ENCODE peak calls at places on chromosomes 3 and 15, in four cellular contexts. J, F, A and T are unnamed samples. For H3K36me3, the result is how much of the 10 kb centered on the place peaks cover.

GRCh38 chr15:77966540-77967290 is 110.8 kb downstream of the TBC1D2B start:
- DNase-seq in J (no peak), F (peak), A (peak), T (no peak)

GRCh38 chr15:85016275-85016674 is 34.6 kb downstream of the PDE8A start:
- DNase-seq in J (no peak), F (no peak), A (no peak), T (no peak)

GRCh38 chr3:186277268-186277909 is 84.6 kb downstream of the DGKG start:
- DNase-seq in J (no peak), F (peak), A (no peak), T (no peak)

GRCh38 chr3:30401971-30402370 is 204.4 kb upstream of the TGFBR2 start:
- DNase-seq in J (no peak), F (no peak), A (no peak), T (no peak)

GRCh38 chr15:88741671-88742070 is 61.6 kb upstream of the ACAN start:
- DNase-seq in J (no peak), F (no peak), A (no peak), T (no peak)

GRCh38 chr3:137970914-137971831 is 38.8 kb upstream of the CLDN18 start:
- DNase-seq in J (peak), F (peak), A (peak), T (no peak)

GRCh38 chr3:82011336-82011735 is 249.9 kb upstream of the GBE1 start:
- DNase-seq in J (no peak), F (no peak), A (no peak), T (no peak)

GRCh38 chr3:123735456-123735855 is 148.7 kb downstream of the MYLK start:
- DNase-seq in J (no peak), F (no peak), A (no peak), T (no peak)

GRCh38 chr3:46010519-46011113 is 15.0 kb upstream of the FYCO1 start:
- DNase-seq in J (no peak), F (no peak), A (no peak), T (no peak)

GRCh38 chr3:122199552-122199951 is 16.1 kb downstream of the CASR start:
- DNase-seq in J (no peak), F (no peak), A (no peak), T (no peak)

GRCh38 chr3:27423463-27423862 is 54.3 kb upstream of the NEK10 start:
- DNase-seq in J (no peak), F (no peak), A (no peak), T (no peak)

GRCh38 chr3:160540546-160540945 is 24.8 kb downstream of the KPNA4 start:
- DNase-seq in J (no peak), F (no peak), A (no peak), T (no peak)

GRCh38 chr3:17915341-17915740 is 172.9 kb upstream of the TBC1D5 start:
- DNase-seq in J (no peak), F (no peak), A (no peak), T (no peak)

GRCh38 chr3:136343873-136344281 is 93.7 kb downstream of the PCCB start:
- DNase-seq in J (peak), F (peak), A (peak), T (no peak)

GRCh38 chr3:182755308-182756106 is 37.8 kb upstream of the ATP11B start:
- DNase-seq in J (no peak), F (peak), A (no peak), T (no peak)

GRCh38 chr3:111667621-111668239 is 72.6 kb upstream of the ZBED2 start:
- DNase-seq in J (no peak), F (peak), A (no peak), T (no peak)

GRCh38 chr3:112813723-112814171 is 32.9 kb downstream of the CD200R1L start:
- DNase-seq in J (no peak), F (peak), A (no peak), T (no peak)

GRCh38 chr15:79035111-79035601 is 55.4 kb downstream of the RASGRF1 start:
- DNase-seq in J (no peak), F (no peak), A (no peak), T (no peak)

GRCh38 chr3:31361391-31362273 is 171.1 kb upstream of the STT3B start:
- DNase-seq in J (no peak), F (no peak), A (no peak), T (no peak)

GRCh38 chr3:72368331-72368975 is 479.8 kb downstream of the SHQ1 start:
- DNase-seq in J (no peak), F (no peak), A (no peak), T (no peak)

GRCh38 chr3:72372161-72372560 is 476.1 kb downstream of the SHQ1 start:
- DNase-seq in J (no peak), F (no peak), A (no peak), T (no peak)

GRCh38 chr3:72373139-72373538 is 475.1 kb downstream of the SHQ1 start:
- DNase-seq in J (no peak), F (no peak), A (no peak), T (no peak)

GRCh38 chr3:72375237-72376154 is 472.7 kb downstream of the SHQ1 start:
- DNase-seq in J (no peak), F (no peak), A (no peak), T (no peak)

GRCh38 chr3:72369681-72370080 is 478.6 kb downstream of the SHQ1 start:
- DNase-seq in J (no peak), F (no peak), A (no peak), T (no peak)
- TF ChIP-seq POLR2A in J (no peak), F (no peak), A (no peak), T (no peak)

GRCh38 chr3:194405756-194406155 is 6.7 kb upstream of the GP5 start:
- DNase-seq in J (no peak), F (no peak), A (no peak), T (no peak)
- H3K36me3 ChIP-seq in J (half or more), F (under half), A (under half), T (under half)

GRCh38 chr3:158731938-158732855 is at the start of gene RARRES1:
- DNase-seq in J (peak), F (peak), A (peak), T (no peak)
- TF ChIP-seq POLR2A in J (no peak), F (no peak), A (no peak), T (no peak)

DNA sequence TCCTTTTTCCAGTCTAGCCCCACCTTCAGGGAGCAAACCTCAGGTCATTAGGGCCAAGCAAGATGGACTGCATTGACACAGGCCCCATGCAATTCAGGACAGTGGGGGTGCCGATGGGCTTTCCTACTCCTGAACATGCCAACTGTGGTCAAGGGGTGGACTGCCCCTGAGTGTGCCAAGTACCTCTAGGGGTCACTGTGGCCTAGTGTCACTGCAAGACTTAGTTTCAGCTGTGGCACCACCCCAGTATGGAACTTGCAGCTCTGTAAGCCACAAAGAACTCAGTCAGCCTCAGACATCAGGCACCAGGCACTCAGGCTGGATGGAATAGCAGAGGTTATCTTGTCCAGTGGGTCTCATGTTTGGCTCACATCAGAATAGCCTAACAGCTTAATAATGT is 32.3 kb downstream of the EXOG start:
- DNase-seq in J (no peak), F (no peak), A (no peak), T (no peak)
- H3K36me3 ChIP-seq in J (half or more), F (under half), A (under half), T (under half)

GRCh38 chr3:169968224-169968623 is 1.6 kb downstream of the SEC62 start:
- DNase-seq in J (no peak), F (no peak), A (no peak), T (no peak)

GRCh38 chr3:169964176-169964575 is 2.4 kb upstream of the SEC62 start:
- DNase-seq in J (peak), F (no peak), A (no peak), T (no peak)

GRCh38 chr3:169966951-169967915 is 626 bp downstream of the SEC62 start:
- DNase-seq in J (peak), F (peak), A (no peak), T (no peak)

GRCh38 chr3:169965562-169965961 is 1.0 kb upstream of the SEC62 start:
- DNase-seq in J (no peak), F (no peak), A (no peak), T (no peak)

GRCh38 chr3:169966086-169966950 is at the start of gene SEC62:
- DNase-seq in J (peak), F (peak), A (peak), T (peak)
- TF ChIP-seq POLR2A in J (no peak), F (peak), A (peak), T (peak)

DNA sequence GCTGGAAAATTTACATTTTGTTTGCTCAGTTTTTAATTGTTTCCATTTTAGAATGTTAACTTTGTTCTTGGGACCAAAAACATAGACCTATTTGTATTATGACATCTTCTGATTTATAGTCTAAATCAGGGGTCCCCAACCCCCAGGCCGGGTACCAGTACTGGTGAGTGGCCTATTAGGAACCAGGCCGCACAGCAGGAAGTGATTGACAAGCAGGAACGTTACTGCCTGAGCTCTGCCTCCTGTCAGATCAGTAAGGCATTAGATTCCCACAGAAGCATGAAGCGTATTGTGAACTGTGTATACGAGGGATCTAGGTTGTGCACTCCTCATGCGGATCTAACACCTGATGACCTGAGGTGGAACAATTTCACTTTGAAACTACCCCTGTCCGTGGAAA is 51.9 kb downstream of the GHSR start:
- DNase-seq in J (no peak), F (no peak), A (no peak), T (no peak)
- H3K36me3 ChIP-seq in J (under half), F (under half), A (under half), T (under half)

DNA sequence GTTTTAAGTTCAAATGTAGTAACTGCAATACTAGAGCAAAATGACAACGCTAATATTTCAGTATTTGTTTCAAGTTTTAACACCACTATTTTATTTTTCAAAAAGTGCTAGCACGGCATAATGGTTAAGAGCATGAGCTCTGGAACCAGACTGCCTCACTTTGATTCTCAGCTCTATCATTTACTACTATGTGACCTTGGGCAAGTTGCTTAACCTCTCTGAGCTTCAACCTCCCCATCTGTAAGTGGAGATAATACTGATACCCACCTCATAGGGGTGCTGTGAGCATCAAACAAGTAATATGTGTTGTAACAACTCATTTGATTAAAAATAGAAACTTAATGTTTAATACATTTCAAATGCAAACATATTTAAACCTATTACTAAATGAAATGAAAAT is 115.4 kb upstream of the NPHP3 start:
- DNase-seq in J (no peak), F (no peak), A (no peak), T (no peak)
- TF ChIP-seq POLR2A in J (no peak), F (no peak), A (no peak), T (no peak)

DNA sequence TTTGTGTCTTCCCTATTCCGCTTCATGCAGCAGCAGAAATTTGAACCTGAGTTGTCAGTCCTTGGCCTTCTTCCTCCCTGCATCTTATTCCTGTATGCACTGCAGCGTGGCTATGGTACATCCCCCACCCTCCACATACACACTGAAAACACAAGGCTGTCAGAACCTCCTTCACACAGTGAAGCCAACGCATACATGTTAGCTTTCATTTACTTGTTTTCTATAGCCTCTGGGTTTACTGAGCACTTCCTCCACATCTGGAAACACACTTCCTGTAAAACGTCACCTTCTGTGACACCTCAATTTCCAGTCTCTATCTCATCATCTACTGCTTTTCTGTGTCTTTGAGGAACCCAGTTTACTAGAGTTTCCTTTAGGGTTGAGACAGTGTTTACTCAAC is 47.0 kb downstream of the SUSD5 start:
- DNase-seq in J (no peak), F (no peak), A (no peak), T (no peak)
- H3K36me3 ChIP-seq in J (under half), F (under half), A (under half), T (under half)

GRCh38 chr3:158470944-158471638 is 99.9 kb upstream of the MLF1 start:
- DNase-seq in J (no peak), F (no peak), A (no peak), T (no peak)
- TF ChIP-seq POLR2A in J (no peak), F (no peak), A (no peak), T (no peak)